ENCODE peak calls at places on chromosomes 3 and 15, in nine cellular contexts. One of them, this sample, is unnamed.

GRCh38 chr15:90496791-90497190 is 32.9 kb upstream of the CRTC3 start:
- ATAC-seq in right cardiac atrium: no peak
- ATAC-seq in heart right ventricle: no peak
- ATAC-seq in heart left ventricle: peak
- ATAC-seq in Panc1: no peak
- ATAC-seq in left lung: peak
- ATAC-seq in gastrocnemius medialis: no peak
- ATAC-seq in upper lobe of right lung: peak
- ATAC-seq in PC-3: no peak
- ATAC-seq in this sample: no peak

GRCh38 chr3:33768578-33768977 is 29.9 kb upstream of the PDCD6IP start:
- ATAC-seq in right cardiac atrium: no peak
- ATAC-seq in heart right ventricle: no peak
- ATAC-seq in heart left ventricle: no peak
- ATAC-seq in Panc1: no peak
- ATAC-seq in left lung: no peak
- ATAC-seq in gastrocnemius medialis: no peak
- ATAC-seq in upper lobe of right lung: no peak
- ATAC-seq in PC-3: no peak
- ATAC-seq in this sample: no peak

GRCh38 chr3:62446337-62446940 is 73.1 kb upstream of the FEZF2 start:
- ATAC-seq in right cardiac atrium: no peak
- ATAC-seq in heart right ventricle: no peak
- ATAC-seq in heart left ventricle: no peak
- ATAC-seq in Panc1: no peak
- ATAC-seq in left lung: no peak
- ATAC-seq in gastrocnemius medialis: no peak
- ATAC-seq in upper lobe of right lung: no peak
- ATAC-seq in PC-3: no peak
- ATAC-seq in this sample: no peak

GRCh38 chr3:52090620-52091468 is 34.5 kb upstream of the DUSP7 start:
- ATAC-seq in right cardiac atrium: no peak
- ATAC-seq in heart right ventricle: no peak
- ATAC-seq in heart left ventricle: peak
- ATAC-seq in Panc1: no peak
- ATAC-seq in left lung: no peak
- ATAC-seq in gastrocnemius medialis: no peak
- ATAC-seq in upper lobe of right lung: no peak
- ATAC-seq in PC-3: no peak
- ATAC-seq in this sample: no peak

GRCh38 chr3:7602297-7602696 is 741.4 kb downstream of the GRM7 start:
- ATAC-seq in right cardiac atrium: no peak
- ATAC-seq in heart right ventricle: no peak
- ATAC-seq in heart left ventricle: no peak
- ATAC-seq in Panc1: no peak
- ATAC-seq in left lung: no peak
- ATAC-seq in gastrocnemius medialis: no peak
- ATAC-seq in upper lobe of right lung: no peak
- ATAC-seq in PC-3: no peak
- ATAC-seq in this sample: no peak

GRCh38 chr3:2944628-2945027 is 165.5 kb downstream of the IL5RA start:
- ATAC-seq in right cardiac atrium: no peak
- ATAC-seq in heart right ventricle: no peak
- ATAC-seq in heart left ventricle: no peak
- ATAC-seq in Panc1: no peak
- ATAC-seq in left lung: no peak
- ATAC-seq in gastrocnemius medialis: no peak
- ATAC-seq in upper lobe of right lung: no peak
- ATAC-seq in PC-3: no peak
- ATAC-seq in this sample: no peak

GRCh38 chr15:66803182-66803729 is 101.2 kb downstream of the SMAD6 start:
- ATAC-seq in right cardiac atrium: peak
- ATAC-seq in heart right ventricle: peak
- ATAC-seq in heart left ventricle: peak
- ATAC-seq in Panc1: peak
- ATAC-seq in left lung: peak
- ATAC-seq in gastrocnemius medialis: peak
- ATAC-seq in upper lobe of right lung: peak
- ATAC-seq in PC-3: peak
- ATAC-seq in this sample: peak

GRCh38 chr15:50250789-50251394 is 14.6 kb downstream of the HDC start:
- ATAC-seq in right cardiac atrium: no peak
- ATAC-seq in heart right ventricle: no peak
- ATAC-seq in heart left ventricle: no peak
- ATAC-seq in Panc1: no peak
- ATAC-seq in left lung: no peak
- ATAC-seq in gastrocnemius medialis: no peak
- ATAC-seq in upper lobe of right lung: no peak
- ATAC-seq in PC-3: no peak
- ATAC-seq in this sample: no peak

GRCh38 chr3:30657914-30658313 is 51.5 kb downstream of the TGFBR2 start:
- ATAC-seq in right cardiac atrium: peak
- ATAC-seq in heart right ventricle: no peak
- ATAC-seq in heart left ventricle: peak
- ATAC-seq in Panc1: no peak
- ATAC-seq in left lung: peak
- ATAC-seq in gastrocnemius medialis: no peak
- ATAC-seq in upper lobe of right lung: no peak
- ATAC-seq in PC-3: peak
- ATAC-seq in this sample: no peak

GRCh38 chr3:184563941-184564684 is 2.5 kb downstream of the EPHB3 start:
- ATAC-seq in right cardiac atrium: no peak
- ATAC-seq in heart right ventricle: no peak
- ATAC-seq in heart left ventricle: no peak
- ATAC-seq in Panc1: no peak
- ATAC-seq in left lung: no peak
- ATAC-seq in gastrocnemius medialis: no peak
- ATAC-seq in upper lobe of right lung: no peak
- ATAC-seq in PC-3: no peak
- ATAC-seq in this sample: no peak

GRCh38 chr3:184562146-184562861 is 719 bp downstream of the EPHB3 start:
- ATAC-seq in right cardiac atrium: peak
- ATAC-seq in heart right ventricle: no peak
- ATAC-seq in heart left ventricle: peak
- ATAC-seq in Panc1: peak
- ATAC-seq in left lung: peak
- ATAC-seq in gastrocnemius medialis: peak
- ATAC-seq in upper lobe of right lung: peak
- ATAC-seq in PC-3: no peak
- ATAC-seq in this sample: peak

GRCh38 chr3:184564685-184565385 is 3.2 kb downstream of the EPHB3 start:
- ATAC-seq in right cardiac atrium: no peak
- ATAC-seq in heart right ventricle: no peak
- ATAC-seq in heart left ventricle: no peak
- ATAC-seq in Panc1: no peak
- ATAC-seq in left lung: no peak
- ATAC-seq in gastrocnemius medialis: no peak
- ATAC-seq in upper lobe of right lung: no peak
- ATAC-seq in PC-3: no peak
- ATAC-seq in this sample: no peak

GRCh38 chr3:184562875-184563568 is 1.4 kb downstream of the EPHB3 start:
- ATAC-seq in right cardiac atrium: no peak
- ATAC-seq in heart right ventricle: no peak
- ATAC-seq in heart left ventricle: no peak
- ATAC-seq in Panc1: no peak
- ATAC-seq in left lung: no peak
- ATAC-seq in gastrocnemius medialis: no peak
- ATAC-seq in upper lobe of right lung: no peak
- ATAC-seq in PC-3: no peak
- ATAC-seq in this sample: no peak

DNA sequence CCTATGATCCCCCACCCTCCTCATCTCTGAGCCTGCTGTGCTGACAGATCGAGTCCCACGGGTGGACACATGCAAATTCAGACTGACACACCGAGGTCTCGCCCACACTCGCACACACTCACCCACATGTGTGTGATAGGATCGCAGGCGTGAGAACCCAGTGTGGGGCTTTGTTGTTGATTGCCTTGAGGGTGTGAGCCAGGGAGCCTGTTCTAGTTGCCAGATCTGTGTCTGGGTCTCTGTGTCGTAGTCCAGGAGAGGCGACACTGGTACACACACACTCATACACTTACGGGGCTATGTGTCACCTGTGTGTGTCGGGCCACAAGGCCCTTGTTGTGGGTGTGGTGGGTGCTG is 2.0 kb downstream of the EPHB3 start:
- ATAC-seq in right cardiac atrium: no peak
- ATAC-seq in heart right ventricle: no peak
- ATAC-seq in heart left ventricle: no peak
- ATAC-seq in Panc1: no peak
- ATAC-seq in left lung: no peak
- ATAC-seq in gastrocnemius medialis: no peak
- ATAC-seq in upper lobe of right lung: no peak
- ATAC-seq in PC-3: no peak
- ATAC-seq in this sample: no peak
- H3K4me3 ChIP-seq in right cardiac atrium: no peak
- H3K4me3 ChIP-seq in heart right ventricle: peak
- H3K4me3 ChIP-seq in heart left ventricle: peak
- H3K4me3 ChIP-seq in Panc1: no peak
- H3K4me3 ChIP-seq in left lung: peak
- H3K4me3 ChIP-seq in gastrocnemius medialis: no peak
- H3K4me3 ChIP-seq in upper lobe of right lung: peak
- H3K4me3 ChIP-seq in PC-3: peak
- H3K4me3 ChIP-seq in this sample: no peak

GRCh38 chr15:23860290-23860751 is 173.2 kb upstream of the NDN start:
- ATAC-seq in right cardiac atrium: no peak
- ATAC-seq in heart right ventricle: no peak
- ATAC-seq in heart left ventricle: no peak
- ATAC-seq in Panc1: no peak
- ATAC-seq in left lung: no peak
- ATAC-seq in gastrocnemius medialis: no peak
- ATAC-seq in upper lobe of right lung: no peak
- ATAC-seq in PC-3: no peak
- ATAC-seq in this sample: no peak
- H3K4me3 ChIP-seq in right cardiac atrium: no peak
- H3K4me3 ChIP-seq in heart right ventricle: no peak
- H3K4me3 ChIP-seq in heart left ventricle: no peak
- H3K4me3 ChIP-seq in Panc1: no peak
- H3K4me3 ChIP-seq in left lung: no peak
- H3K4me3 ChIP-seq in gastrocnemius medialis: no peak
- H3K4me3 ChIP-seq in upper lobe of right lung: no peak
- H3K4me3 ChIP-seq in PC-3: no peak
- H3K4me3 ChIP-seq in this sample: no peak

GRCh38 chr3:55482496-55483195 is 4.5 kb downstream of the WNT5A start:
- ATAC-seq in right cardiac atrium: no peak
- ATAC-seq in heart right ventricle: no peak
- ATAC-seq in heart left ventricle: no peak
- ATAC-seq in Panc1: no peak
- ATAC-seq in left lung: no peak
- ATAC-seq in gastrocnemius medialis: no peak
- ATAC-seq in upper lobe of right lung: no peak
- ATAC-seq in PC-3: no peak
- ATAC-seq in this sample: no peak
- H3K4me3 ChIP-seq in right cardiac atrium: peak
- H3K4me3 ChIP-seq in heart right ventricle: peak
- H3K4me3 ChIP-seq in heart left ventricle: peak
- H3K4me3 ChIP-seq in Panc1: no peak
- H3K4me3 ChIP-seq in left lung: no peak
- H3K4me3 ChIP-seq in gastrocnemius medialis: peak
- H3K4me3 ChIP-seq in upper lobe of right lung: no peak
- H3K4me3 ChIP-seq in PC-3: no peak
- H3K4me3 ChIP-seq in this sample: no peak

DNA sequence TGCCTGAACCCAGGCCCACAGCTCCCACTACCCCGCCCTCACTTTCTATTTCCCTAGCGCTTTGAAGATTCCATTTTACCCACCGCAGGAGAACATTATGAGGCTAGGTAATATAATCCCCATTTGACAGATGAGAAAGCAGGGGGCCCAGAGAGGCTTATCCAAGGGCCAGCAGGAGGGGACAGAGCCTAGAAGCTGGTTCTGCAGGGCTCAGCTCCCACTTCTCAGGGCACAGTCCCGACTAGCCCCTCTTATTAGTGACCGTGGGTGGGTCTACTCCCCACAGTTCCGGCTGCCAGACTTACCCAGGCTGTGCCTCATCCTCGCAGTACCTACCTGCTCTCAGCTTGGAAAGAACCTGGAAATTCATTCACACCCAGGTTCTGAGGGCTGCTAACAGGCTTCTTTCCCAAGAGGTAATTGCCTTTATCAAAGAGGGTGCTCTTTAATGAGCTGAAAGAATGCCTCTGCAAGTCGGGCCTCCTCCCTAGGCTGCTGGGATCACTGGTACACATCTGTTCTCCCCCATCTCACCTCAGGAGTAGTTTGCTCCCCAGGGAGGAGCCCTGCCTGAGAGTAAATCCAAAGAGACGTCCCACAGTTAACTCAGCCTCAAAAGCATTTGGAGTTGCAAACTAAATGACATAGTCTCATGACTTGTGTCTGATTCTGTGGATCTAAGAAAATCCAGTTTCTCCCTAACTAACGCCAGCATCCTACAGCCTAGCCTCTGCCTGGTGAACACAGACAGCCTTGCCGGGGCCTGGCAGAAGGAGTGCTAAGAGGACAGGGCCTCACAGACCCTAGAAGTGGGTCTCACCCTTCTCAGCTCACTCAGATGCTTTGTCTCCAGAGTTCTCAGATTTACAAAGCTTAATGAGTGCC is 125.0 kb downstream of the CHSY1 start:
- ATAC-seq in right cardiac atrium: peak
- ATAC-seq in heart right ventricle: peak
- ATAC-seq in heart left ventricle: peak
- ATAC-seq in Panc1: peak
- ATAC-seq in left lung: peak
- ATAC-seq in gastrocnemius medialis: no peak
- ATAC-seq in upper lobe of right lung: no peak
- ATAC-seq in PC-3: peak
- ATAC-seq in this sample: no peak
- H3K4me3 ChIP-seq in right cardiac atrium: no peak
- H3K4me3 ChIP-seq in heart right ventricle: no peak
- H3K4me3 ChIP-seq in heart left ventricle: no peak
- H3K4me3 ChIP-seq in Panc1: peak
- H3K4me3 ChIP-seq in left lung: no peak
- H3K4me3 ChIP-seq in gastrocnemius medialis: no peak
- H3K4me3 ChIP-seq in upper lobe of right lung: no peak
- H3K4me3 ChIP-seq in PC-3: peak
- H3K4me3 ChIP-seq in this sample: no peak

DNA sequence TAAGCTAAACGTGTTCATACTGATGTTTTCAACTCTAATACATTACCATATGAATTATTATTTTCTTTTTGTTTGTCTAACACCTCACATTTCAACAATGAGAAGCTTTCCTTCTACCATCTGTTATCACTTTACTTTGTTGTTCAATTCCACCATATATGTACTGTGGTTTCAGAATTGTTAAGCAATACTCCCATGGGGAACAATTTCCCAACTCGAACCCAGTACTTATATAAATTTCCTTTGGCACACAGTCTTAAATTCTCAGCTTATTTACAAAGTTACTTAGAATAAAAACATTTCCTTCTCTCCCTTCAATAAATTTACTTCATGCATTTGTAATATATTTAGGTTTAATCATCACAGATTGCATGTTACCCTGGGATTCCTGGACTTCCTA is 1764.4 kb downstream of the OTOL1 start:
- ATAC-seq in right cardiac atrium: no peak
- ATAC-seq in heart right ventricle: no peak
- ATAC-seq in heart left ventricle: no peak
- ATAC-seq in Panc1: no peak
- ATAC-seq in left lung: no peak
- ATAC-seq in gastrocnemius medialis: no peak
- ATAC-seq in upper lobe of right lung: no peak
- ATAC-seq in PC-3: no peak
- ATAC-seq in this sample: no peak
- H3K4me3 ChIP-seq in right cardiac atrium: no peak
- H3K4me3 ChIP-seq in heart right ventricle: no peak
- H3K4me3 ChIP-seq in heart left ventricle: no peak
- H3K4me3 ChIP-seq in Panc1: no peak
- H3K4me3 ChIP-seq in left lung: no peak
- H3K4me3 ChIP-seq in gastrocnemius medialis: no peak
- H3K4me3 ChIP-seq in upper lobe of right lung: no peak
- H3K4me3 ChIP-seq in PC-3: no peak
- H3K4me3 ChIP-seq in this sample: no peak

This sample was measured in gastroesophageal sphincter.